ENCODE peak calls at places on chromosomes 3 and 15, in seven cellular contexts. V, D, S, X, G, Y and E are unnamed samples.

GRCh38 chr15:85973584-85974347 is 105.9 kb upstream of the AGBL1 start:
- DNase-seq in V (no peak), D (no peak), S (no peak), X (no peak), G (no peak), Y (no peak), E (no peak)

GRCh38 chr3:123072564-123072963 is 5.7 kb downstream of the PDIA5 start:
- DNase-seq in V (no peak), D (no peak), S (no peak), X (no peak), G (no peak), Y (no peak), E (no peak)

GRCh38 chr15:58019503-58020376 is 45.8 kb downstream of the ALDH1A2 start:
- DNase-seq in V (no peak), D (no peak), S (no peak), X (no peak), G (no peak), Y (no peak), E (no peak)

GRCh38 chr15:57440799-57441198 is 64.5 kb downstream of the CGNL1 start:
- DNase-seq in V (no peak), D (no peak), S (no peak), X (no peak), G (no peak), Y (no peak), E (no peak)

GRCh38 chr3:194588236-194588635 is 45.0 kb downstream of the TMEM44 start:
- DNase-seq in V (no peak), D (no peak), S (no peak), X (no peak), G (no peak), Y (no peak), E (no peak)

GRCh38 chr3:78571486-78571885 is 1196.3 kb downstream of the ROBO1 start:
- DNase-seq in V (no peak), D (no peak), S (no peak), X (no peak), G (no peak), Y (no peak), E (no peak)

GRCh38 chr3:9398715-9399708 is 1.6 kb downstream of the SETD5 start:
- DNase-seq in V (peak), D (peak), S (no peak), X (peak), G (no peak), Y (no peak), E (no peak)

GRCh38 chr3:151918253-151919029 is 45.0 kb downstream of the SUCNR1 start:
- DNase-seq in V (no peak), D (peak), S (no peak), X (peak), G (no peak), Y (no peak), E (peak)

GRCh38 chr15:26864664-26865191 is 2.1 kb upstream of the GABRA5 start:
- DNase-seq in V (peak), D (peak), S (no peak), X (no peak), G (no peak), Y (no peak), E (no peak)

GRCh38 chr3:38473229-38473628 is 19.5 kb downstream of the ACVR2B start:
- DNase-seq in V (no peak), D (no peak), S (no peak), X (no peak), G (no peak), Y (no peak), E (no peak)

GRCh38 chr3:45659661-45660566 is 29.3 kb upstream of the SACM1L start:
- DNase-seq in V (peak), D (peak), S (peak), X (peak), G (peak), Y (peak), E (peak)

GRCh38 chr3:157916672-157917071 is 189.5 kb downstream of the SHOX2 start:
- DNase-seq in V (no peak), D (no peak), S (no peak), X (no peak), G (no peak), Y (no peak), E (no peak)

GRCh38 chr3:27521179-27521871 is 37.1 kb upstream of the SLC4A7 start:
- DNase-seq in V (no peak), D (no peak), S (no peak), X (no peak), G (no peak), Y (peak), E (peak)

GRCh38 chr3:143090486-143090885 is 29.1 kb upstream of the CHST2 start:
- DNase-seq in V (no peak), D (no peak), S (no peak), X (no peak), G (no peak), Y (no peak), E (no peak)

GRCh38 chr3:50373146-50373864 is 14.0 kb upstream of the TMEM115 start:
- DNase-seq in V (no peak), D (no peak), S (no peak), X (no peak), G (no peak), Y (no peak), E (no peak)

GRCh38 chr3:141529256-141530132 is 42.7 kb downstream of the RASA2 start:
- DNase-seq in V (no peak), D (no peak), S (no peak), X (no peak), G (no peak), Y (no peak), E (no peak)

GRCh38 chr15:62940755-62941361 is 101.7 kb upstream of the TPM1 start:
- DNase-seq in V (no peak), D (no peak), S (peak), X (no peak), G (peak), Y (no peak), E (no peak)

GRCh38 chr15:30905821-30906220 is 2.1 kb downstream of the FAN1 start:
- DNase-seq in V (no peak), D (no peak), S (no peak), X (no peak), G (peak), Y (no peak), E (no peak)

GRCh38 chr15:81029416-81030367 is 29.0 kb downstream of the TLNRD1 start:
- DNase-seq in V (no peak), D (peak), S (no peak), X (no peak), G (no peak), Y (peak), E (no peak)

GRCh38 chr3:116474356-116475200 is 29.3 kb upstream of the LSAMP start:
- DNase-seq in V (no peak), D (no peak), S (no peak), X (no peak), G (no peak), Y (no peak), E (no peak)

GRCh38 chr15:68304611-68305337 is 27.2 kb downstream of the FEM1B start:
- DNase-seq in V (no peak), D (no peak), S (peak), X (no peak), G (no peak), Y (no peak), E (no peak)

GRCh38 chr3:191901746-191902145 is 440.8 kb downstream of the PYDC2 start:
- DNase-seq in V (no peak), D (no peak), S (no peak), X (no peak), G (no peak), Y (no peak), E (no peak)

GRCh38 chr3:71753716-71754609 is at the start of gene GPR27:
- DNase-seq in V (peak), D (no peak), S (peak), X (no peak), G (no peak), Y (peak), E (no peak)

GRCh38 chr3:50572158-50572557 is 2.8 kb downstream of the HEMK1 start:
- DNase-seq in V (peak), D (peak), S (peak), X (peak), G (peak), Y (peak), E (peak)

GRCh38 chr3:139979991-139980390 is 45.0 kb downstream of the CLSTN2 start:
- DNase-seq in V (no peak), D (no peak), S (no peak), X (no peak), G (no peak), Y (no peak), E (no peak)

GRCh38 chr3:139978966-139979365 is 44.0 kb downstream of the CLSTN2 start:
- DNase-seq in V (no peak), D (no peak), S (no peak), X (no peak), G (no peak), Y (no peak), E (no peak)

DNA sequence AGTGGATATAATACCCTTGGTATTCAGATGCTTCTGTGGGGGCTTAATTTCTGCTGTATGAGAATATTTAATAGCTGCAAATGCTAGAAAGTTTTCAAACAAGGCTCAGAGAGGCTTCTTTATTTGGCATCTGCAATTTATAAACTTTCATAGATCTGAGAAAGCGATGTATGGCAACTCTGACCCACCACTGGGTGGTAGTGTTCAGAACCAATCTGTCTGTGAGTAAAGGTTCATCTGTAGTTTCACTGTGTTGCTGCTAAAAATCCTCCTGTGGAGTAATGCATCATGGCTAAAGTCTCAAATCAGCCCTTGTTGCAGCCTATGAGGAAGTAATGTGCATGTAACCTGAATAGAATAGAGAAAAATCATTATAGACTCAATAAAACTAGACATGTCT is 47.4 kb downstream of the CLSTN2 start:
- DNase-seq in V (no peak), D (no peak), S (no peak), X (no peak), G (no peak), Y (no peak), E (no peak)
- TF ChIP-seq CTCF in V (no peak), D (peak), S (no peak), X (no peak), G (no peak), Y (no peak), E (peak)

DNA sequence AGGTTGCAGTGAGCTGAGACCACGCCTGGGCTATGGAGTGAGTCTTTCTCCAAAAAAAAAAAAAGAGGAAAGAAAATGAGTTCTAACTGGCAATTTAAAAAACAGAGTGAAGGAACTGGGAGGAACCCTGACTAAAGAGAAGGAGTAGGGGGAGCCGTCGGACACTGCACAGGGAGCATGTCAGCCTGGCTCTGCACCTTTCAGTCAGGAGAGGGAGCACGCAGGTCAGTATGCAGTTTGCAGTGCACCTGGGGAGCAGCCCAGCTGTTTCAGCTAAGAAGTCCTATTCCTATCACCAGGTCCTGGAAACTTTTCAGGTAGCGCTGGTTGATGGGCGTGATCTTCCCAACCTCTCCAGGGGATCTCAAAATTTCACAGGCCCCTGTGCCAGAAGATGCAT is 14.9 kb upstream of the ZXDC start:
- DNase-seq in V (no peak), D (peak), S (no peak), X (no peak), G (no peak), Y (no peak), E (no peak)
- TF ChIP-seq CTCF in V (no peak), D (peak), S (no peak), X (no peak), G (no peak), Y (no peak), E (no peak)

DNA sequence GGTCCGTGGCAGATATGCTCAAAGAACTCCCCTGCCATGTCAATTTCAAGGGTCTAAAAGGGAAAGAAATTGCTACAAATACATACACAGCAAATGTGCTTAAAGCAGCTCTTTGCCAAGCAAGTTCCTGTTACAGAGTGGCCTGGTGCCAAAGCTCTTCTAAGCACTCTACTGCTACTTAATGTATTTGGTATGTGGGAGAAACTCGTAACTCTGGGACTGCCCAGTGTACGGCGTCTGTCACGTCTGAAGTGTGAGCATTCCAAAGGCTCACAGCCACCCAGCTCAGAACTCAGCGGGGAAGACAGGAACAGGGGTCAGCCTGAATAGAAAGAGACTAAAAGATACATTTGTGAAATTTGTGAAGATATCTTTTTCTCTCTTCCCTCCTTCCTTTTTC is 54.6 kb downstream of the RBMS3 start:
- DNase-seq in V (no peak), D (no peak), S (peak), X (no peak), G (peak), Y (peak), E (no peak)
- TF ChIP-seq CTCF in V (no peak), D (no peak), S (no peak), X (no peak), G (no peak), Y (no peak), E (no peak)

GRCh38 chr3:52534281-52535183 is 875 bp upstream of the NT5DC2 start:
- DNase-seq in V (no peak), D (peak), S (peak), X (no peak), G (no peak), Y (no peak), E (no peak)
- TF ChIP-seq CTCF in V (no peak), D (no peak), S (no peak), X (no peak), G (no peak), Y (no peak), E (no peak)

DNA sequence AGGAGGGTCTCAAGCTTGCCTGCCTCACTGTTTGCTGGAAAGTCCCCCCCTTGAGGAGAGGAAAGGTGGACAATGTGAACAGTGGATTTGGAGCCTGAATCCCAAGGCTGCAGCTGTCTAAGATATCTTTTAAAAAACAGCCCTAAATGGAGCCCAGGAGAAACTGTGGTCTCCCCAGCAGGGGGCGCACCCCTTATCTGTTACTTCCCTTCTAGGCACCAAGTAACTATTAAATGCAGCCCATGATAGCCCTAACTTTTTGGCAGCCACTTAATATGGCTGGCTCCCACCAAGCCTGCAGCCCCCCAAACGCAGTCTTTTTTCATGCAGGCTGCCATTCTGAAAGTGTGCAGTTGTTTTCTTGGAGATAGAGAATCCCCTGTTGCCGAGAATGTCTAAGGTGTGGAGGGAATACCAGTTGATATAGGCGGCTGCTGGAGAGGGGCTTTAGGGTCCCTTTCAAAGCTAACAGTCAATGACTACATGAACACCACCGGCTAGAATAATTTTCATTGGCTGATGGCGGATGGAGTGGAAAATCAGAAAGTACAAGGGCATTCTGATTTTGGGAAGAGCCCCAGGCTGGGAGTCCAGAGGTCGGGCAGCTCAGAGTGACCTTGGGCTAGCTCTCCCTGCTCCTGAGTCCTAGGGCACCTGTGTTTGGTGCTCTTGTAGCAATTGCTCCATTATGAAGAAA is 1.3 kb downstream of the RHCG start:
- DNase-seq in V (peak), D (peak), S (no peak), X (peak), G (peak), Y (peak), E (no peak)
- TF ChIP-seq CTCF in V (peak), D (peak), S (no peak), X (peak), G (peak), Y (peak), E (peak)